ENCODE peak calls at places on chromosomes 7 and 10, in seven cellular contexts. D is sigmoid colon, T is A549, B is tibial nerve, E is GM23338, S is MM.1S, Q is Panc1. F is an unnamed sample.

GRCh38 chr10:89879121-89879520 is 177.7 kb downstream of the KIF20B start:
- DNase-seq in D (no peak), T (no peak), B (no peak), E (no peak), S (no peak), Q (no peak), F (no peak)

GRCh38 chr10:6701289-6701688 is 121.2 kb upstream of the PRKCQ start:
- DNase-seq in D (no peak), T (no peak), B (no peak), E (peak), S (no peak), Q (no peak), F (no peak)

GRCh38 chr7:45584261-45585210 is 10.4 kb downstream of the ADCY1 start:
- DNase-seq in D (peak), T (no peak), B (no peak), E (no peak), S (no peak), Q (no peak), F (no peak)

GRCh38 chr7:116138202-116138801 is 72.0 kb upstream of the TES start:
- DNase-seq in D (no peak), T (peak), B (no peak), E (peak), S (peak), Q (peak), F (peak)

GRCh38 chr7:105678811-105679495 is 97.7 kb upstream of the EFCAB10 start:
- DNase-seq in D (peak), T (no peak), B (peak), E (peak), S (no peak), Q (no peak), F (peak)

GRCh38 chr10:110474017-110474416 is 23.7 kb upstream of the DUSP5 start:
- DNase-seq in D (no peak), T (no peak), B (no peak), E (no peak), S (no peak), Q (no peak), F (no peak)

GRCh38 chr7:131605280-131605878 is 49.0 kb upstream of the PODXL start:
- DNase-seq in D (no peak), T (no peak), B (no peak), E (peak), S (no peak), Q (no peak), F (no peak)

GRCh38 chr10:89219512-89220218 is 12.5 kb upstream of the CH25H start:
- DNase-seq in D (no peak), T (no peak), B (no peak), E (no peak), S (no peak), Q (no peak), F (no peak)

GRCh38 chr7:88599528-88599927 is 160.0 kb upstream of the ZNF804B start:
- DNase-seq in D (no peak), T (no peak), B (no peak), E (peak), S (no peak), Q (no peak), F (no peak)

GRCh38 chr7:136251826-136252225 is 274.7 kb upstream of the MTPN start:
- DNase-seq in D (no peak), T (no peak), B (no peak), E (peak), S (no peak), Q (no peak), F (no peak)

GRCh38 chr7:105439174-105439893 is 50.6 kb upstream of the SRPK2 start:
- DNase-seq in D (no peak), T (peak), B (no peak), E (no peak), S (no peak), Q (peak), F (peak)

GRCh38 chr10:68194290-68194689 is 37.6 kb downstream of the ATOH7 start:
- DNase-seq in D (no peak), T (no peak), B (no peak), E (peak), S (no peak), Q (no peak), F (no peak)

GRCh38 chr10:4354382-4354812 is 471.6 kb upstream of the AKR1E2 start:
- DNase-seq in D (no peak), T (peak), B (no peak), E (no peak), S (no peak), Q (peak), F (peak)
- H3K27ac ChIP-seq in D (peak), T (peak), B (no peak), E (no peak), S (no peak), Q (peak), F (peak)

DNA sequence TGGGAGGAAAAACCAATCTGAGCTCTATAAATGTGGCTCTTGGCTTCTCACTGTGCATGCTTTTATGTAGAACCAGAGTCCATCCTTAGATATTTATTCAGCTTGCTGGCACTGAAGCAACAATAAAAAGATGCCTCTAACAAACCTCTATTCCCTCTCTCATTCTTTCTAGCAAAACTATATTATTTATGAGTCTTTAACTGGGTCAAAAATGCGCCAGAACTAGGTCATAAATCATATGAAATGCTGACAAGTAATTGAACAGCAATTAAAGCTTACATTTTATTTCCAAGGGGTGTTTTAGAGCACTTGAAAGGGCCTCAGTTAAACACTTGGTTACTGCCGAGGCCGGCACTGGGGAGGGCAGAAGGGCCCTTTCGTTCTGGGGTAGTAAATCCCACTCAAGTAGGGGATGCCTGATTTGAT is 14.0 kb downstream of the HOXA4 start:
- DNase-seq in D (no peak), T (no peak), B (no peak), E (no peak), S (no peak), Q (no peak), F (no peak)
- H3K27ac ChIP-seq in D (peak), T (peak), B (peak), E (no peak), S (no peak), Q (peak), F (no peak)

DNA sequence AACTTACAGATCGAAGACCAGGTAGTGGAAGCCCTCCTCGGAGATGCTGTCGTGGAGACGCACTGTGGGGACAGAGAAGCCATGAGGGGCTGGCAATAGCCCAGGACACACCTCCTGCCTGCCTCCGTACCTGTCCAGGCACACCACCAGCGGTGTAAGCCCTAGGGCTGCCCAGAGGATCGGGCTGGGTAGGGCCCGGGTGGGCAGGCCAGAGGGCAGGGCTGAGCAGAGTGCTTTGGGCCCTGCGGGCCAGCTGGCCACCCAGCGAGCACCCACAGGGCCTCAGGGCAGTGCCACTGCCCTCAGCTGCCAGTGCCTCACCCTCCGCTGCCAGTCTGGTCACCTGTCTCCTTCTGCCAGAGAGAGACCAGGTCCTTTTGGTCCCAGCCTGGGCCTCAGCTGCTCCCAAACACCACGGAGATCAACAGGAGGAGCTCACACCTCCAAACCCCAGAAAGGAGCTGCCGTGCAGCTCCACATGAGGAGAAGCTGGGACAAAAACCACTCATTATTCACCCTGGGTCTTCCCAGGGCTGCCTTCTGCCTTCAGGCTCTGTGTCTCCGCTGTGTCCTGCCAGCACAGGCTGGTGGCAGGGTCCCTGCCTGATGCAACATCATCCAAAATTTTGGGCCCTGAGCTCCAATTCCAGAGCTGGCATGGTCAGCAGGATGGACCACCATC is 58.2 kb downstream of the YKT6 start:
- DNase-seq in D (no peak), T (no peak), B (no peak), E (no peak), S (no peak), Q (no peak), F (no peak)
- H3K27ac ChIP-seq in D (peak), T (no peak), B (peak), E (no peak), S (no peak), Q (no peak), F (peak)

GRCh38 chr7:107993879-107994278 is 9.1 kb downstream of the LAMB1 start:
- DNase-seq in D (no peak), T (no peak), B (no peak), E (no peak), S (no peak), Q (no peak), F (no peak)
- H3K27ac ChIP-seq in D (peak), T (no peak), B (peak), E (no peak), S (no peak), Q (peak), F (no peak)

DNA sequence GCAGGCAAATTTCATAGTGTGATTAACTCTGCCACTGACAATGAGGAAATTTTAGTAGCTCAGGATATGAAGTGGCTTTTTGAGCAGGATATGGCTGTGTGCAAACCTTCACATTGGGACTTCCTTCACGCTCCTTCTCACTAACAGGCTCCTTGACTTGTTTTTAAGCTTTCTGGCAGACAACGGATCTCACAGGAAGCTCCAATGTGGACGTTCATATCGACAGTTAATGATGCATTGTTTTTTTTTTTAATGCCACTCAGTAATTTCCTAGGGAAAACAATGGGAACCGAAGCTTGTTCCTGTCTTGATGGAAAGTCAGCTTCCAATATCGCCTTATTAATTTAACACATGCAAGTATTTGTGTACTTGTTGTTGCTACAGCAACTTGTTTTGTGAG is 84.8 kb downstream of the NRP1 start:
- DNase-seq in D (no peak), T (no peak), B (no peak), E (no peak), S (no peak), Q (no peak), F (no peak)
- H3K27ac ChIP-seq in D (no peak), T (no peak), B (peak), E (no peak), S (no peak), Q (peak), F (peak)

GRCh38 chr10:47255033-47255813 is 44.8 kb upstream of the GDF10 start:
- DNase-seq in D (peak), T (no peak), B (no peak), E (no peak), S (no peak), Q (no peak), F (no peak)

GRCh38 chr10:47255866-47256265 is 44.1 kb upstream of the GDF10 start:
- DNase-seq in D (peak), T (no peak), B (no peak), E (no peak), S (no peak), Q (no peak), F (no peak)

GRCh38 chr10:47253651-47254375 is 46.2 kb upstream of the GDF10 start:
- DNase-seq in D (peak), T (no peak), B (no peak), E (no peak), S (no peak), Q (no peak), F (no peak)

GRCh38 chr10:47253030-47253637 is 46.9 kb upstream of the GDF10 start:
- DNase-seq in D (peak), T (no peak), B (no peak), E (no peak), S (no peak), Q (no peak), F (no peak)

DNA sequence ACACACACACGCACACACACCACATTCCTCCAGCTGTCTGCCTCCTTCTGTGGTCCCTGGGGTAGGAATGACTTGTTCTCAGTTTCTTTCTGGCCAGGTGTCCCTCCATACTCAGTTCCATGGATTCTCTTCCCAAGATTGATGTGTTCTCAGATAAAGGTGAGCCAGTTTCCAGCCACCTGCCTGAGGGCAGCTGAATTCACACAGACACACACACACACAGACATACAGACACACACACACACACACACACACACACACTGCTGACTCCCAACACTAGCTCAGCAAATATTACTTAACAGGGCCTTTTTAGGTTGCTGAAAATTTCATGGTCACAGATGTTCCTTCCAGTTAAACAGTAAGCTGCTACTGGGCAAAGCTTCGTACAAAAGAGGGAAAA is 45.4 kb upstream of the GDF10 start:
- DNase-seq in D (no peak), T (no peak), B (no peak), E (no peak), S (no peak), Q (no peak), F (no peak)
- H3K27ac ChIP-seq in D (no peak), T (no peak), B (no peak), E (no peak), S (no peak), Q (no peak), F (no peak)

F was measured in keratinocyte.